ENCODE peak calls at places on chromosomes 2 and 18, in six cellular contexts. G, H, D, Q, W and Y are unnamed samples. For H3K27me3 and H3K36me3, the result is how much of the 10 kb centered on the place peaks cover.

GRCh38 chr2:132522901-132523300 is 106.3 kb downstream of the GPR39 start:
- DNase-seq in G (no peak), H (no peak), D (no peak), Q (no peak), W (no peak), Y (no peak)

GRCh38 chr2:53028259-53028658 is 739.3 kb upstream of the CHAC2 start:
- DNase-seq in G (no peak), H (no peak), D (no peak), Q (no peak), W (no peak), Y (no peak)

GRCh38 chr2:239767016-239767905 is 257.9 kb downstream of the NDUFA10 start:
- DNase-seq in G (peak), H (no peak), D (no peak), Q (no peak), W (no peak), Y (no peak)

GRCh38 chr18:34787931-34788532 is 77.9 kb downstream of the DTNA start:
- DNase-seq in G (no peak), H (peak), D (peak), Q (no peak), W (peak), Y (peak)

GRCh38 chr2:239015769-239016675 is 168.1 kb downstream of the TWIST2 start:
- DNase-seq in G (no peak), H (no peak), D (no peak), Q (no peak), W (peak), Y (no peak)

GRCh38 chr2:216663106-216663505 is 29.9 kb downstream of the IGFBP2 start:
- DNase-seq in G (peak), H (no peak), D (no peak), Q (no peak), W (no peak), Y (no peak)

GRCh38 chr2:16569401-16569800 is 96.2 kb downstream of the CYRIA start:
- DNase-seq in G (no peak), H (no peak), D (no peak), Q (no peak), W (no peak), Y (no peak)

GRCh38 chr2:105935048-105935447 is 190.3 kb downstream of the NCK2 start:
- DNase-seq in G (no peak), H (no peak), D (no peak), Q (no peak), W (no peak), Y (no peak)

GRCh38 chr2:7745369-7745768 is 828.2 kb downstream of the RNF144A start:
- DNase-seq in G (no peak), H (no peak), D (no peak), Q (no peak), W (no peak), Y (no peak)

GRCh38 chr18:65924878-65925277 is 174.1 kb downstream of the CDH7 start:
- DNase-seq in G (no peak), H (no peak), D (no peak), Q (no peak), W (no peak), Y (no peak)

GRCh38 chr2:207724113-207724512 is 12.7 kb downstream of the CCNYL1 start:
- DNase-seq in G (no peak), H (no peak), D (no peak), Q (no peak), W (no peak), Y (no peak)

GRCh38 chr2:195533771-195534642 is 123.0 kb upstream of the SLC39A10 start:
- DNase-seq in G (peak), H (peak), D (peak), Q (peak), W (no peak), Y (peak)

DNA sequence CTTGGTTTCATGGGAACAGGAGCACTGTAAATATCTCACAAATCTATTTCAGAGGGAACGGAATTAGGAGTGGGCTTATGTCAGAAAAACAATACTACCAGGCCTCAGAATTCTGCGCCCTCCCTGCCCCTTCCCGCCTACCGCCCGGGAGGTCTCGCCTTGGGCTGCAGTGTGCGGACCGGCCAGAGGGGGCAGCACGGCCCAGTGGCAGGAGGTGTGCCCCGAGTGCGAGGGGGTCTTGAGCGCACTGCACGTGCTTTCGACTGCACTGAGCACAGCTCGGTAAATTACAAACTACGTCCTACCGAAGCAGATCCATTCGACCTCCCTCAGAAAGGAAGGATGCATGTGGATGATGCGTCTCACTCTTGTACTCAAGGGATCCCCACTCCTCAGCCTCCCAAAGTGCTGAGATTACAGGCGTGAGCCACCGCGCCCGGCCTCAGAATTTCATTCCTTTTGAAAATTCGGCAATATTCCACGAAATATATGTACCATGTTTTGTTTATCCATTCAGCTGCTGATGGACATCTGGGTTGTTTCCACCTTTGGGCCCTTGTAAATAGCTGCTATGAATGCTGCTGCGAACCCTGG is 297.0 kb downstream of the BCL2 start:
- DNase-seq in G (no peak), H (no peak), D (no peak), Q (no peak), W (no peak), Y (no peak)
- H3K27me3 ChIP-seq in G (under half), H (under half), D (under half), Q (under half), W (under half), Y (under half)

GRCh38 chr2:169819106-169819505 is 5.6 kb downstream of the METTL5 start:
- DNase-seq in G (no peak), H (no peak), D (no peak), Q (no peak), W (no peak), Y (no peak)
- H3K36me3 ChIP-seq in G (under half), H (under half), D (under half), Q (under half), W (under half), Y (half or more)

DNA sequence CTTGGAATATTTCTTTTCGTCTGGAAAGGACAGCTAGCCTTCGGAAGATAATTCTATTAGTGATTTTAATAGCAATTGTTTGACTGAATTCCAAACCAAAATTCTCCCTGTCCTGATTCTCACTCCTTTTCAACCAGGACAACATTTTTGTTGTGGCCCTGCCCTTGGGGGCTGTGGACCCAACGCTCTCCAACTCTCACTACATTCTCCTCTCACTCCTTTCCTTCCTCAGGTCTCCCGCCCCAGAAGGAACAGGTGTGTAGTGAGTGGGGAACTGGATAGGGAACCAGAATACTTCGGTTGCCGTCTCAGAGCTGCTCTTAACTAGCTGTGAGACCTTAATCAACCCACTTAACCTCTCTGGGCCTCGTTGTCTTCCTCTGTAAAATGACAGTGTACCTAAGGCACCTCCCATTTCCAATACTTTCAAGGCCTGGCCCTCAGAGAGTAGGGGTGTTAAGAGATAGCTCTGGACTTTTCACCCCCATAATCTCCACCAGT is 635 bp upstream of the ADD2 start:
- DNase-seq in G (no peak), H (no peak), D (no peak), Q (no peak), W (no peak), Y (no peak)
- H3K27me3 ChIP-seq in G (under half), H (half or more), D (under half), Q (half or more), W (under half), Y (under half)

DNA sequence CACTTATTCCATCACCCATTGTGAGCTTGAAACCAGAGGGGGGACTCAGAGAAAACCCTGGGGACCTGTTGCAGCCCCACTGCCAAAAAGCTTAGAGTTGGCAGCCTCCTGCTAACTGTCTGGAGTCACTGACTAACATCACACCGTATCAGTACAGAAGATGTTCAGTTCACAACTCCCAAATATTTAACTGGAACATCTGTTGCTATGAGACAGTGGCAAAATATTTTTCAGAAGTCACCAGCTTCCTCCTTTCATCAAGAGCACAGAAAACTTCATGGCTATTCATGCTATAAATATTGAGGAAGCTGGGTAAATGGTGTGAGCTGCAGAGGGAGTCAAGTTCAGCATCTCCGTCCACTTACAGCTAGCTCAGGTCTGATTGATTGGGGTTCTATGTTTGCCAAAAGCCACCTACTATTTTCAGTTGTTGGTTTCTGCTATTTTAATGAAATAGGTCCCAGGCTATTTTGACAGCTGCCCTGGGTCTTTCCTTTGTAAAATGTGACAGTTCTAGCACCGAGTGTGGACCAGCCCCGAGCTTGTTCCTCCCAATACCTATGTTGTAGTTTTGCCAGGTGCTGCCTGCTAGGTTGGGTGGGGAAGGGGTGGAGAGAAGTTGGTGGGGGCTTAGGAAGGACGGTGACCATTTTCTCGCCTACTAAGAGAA is 9.8 kb downstream of the TUBB6 start:
- DNase-seq in G (no peak), H (no peak), D (peak), Q (no peak), W (no peak), Y (peak)
- H3K36me3 ChIP-seq in G (under half), H (under half), D (half or more), Q (under half), W (under half), Y (under half)

DNA sequence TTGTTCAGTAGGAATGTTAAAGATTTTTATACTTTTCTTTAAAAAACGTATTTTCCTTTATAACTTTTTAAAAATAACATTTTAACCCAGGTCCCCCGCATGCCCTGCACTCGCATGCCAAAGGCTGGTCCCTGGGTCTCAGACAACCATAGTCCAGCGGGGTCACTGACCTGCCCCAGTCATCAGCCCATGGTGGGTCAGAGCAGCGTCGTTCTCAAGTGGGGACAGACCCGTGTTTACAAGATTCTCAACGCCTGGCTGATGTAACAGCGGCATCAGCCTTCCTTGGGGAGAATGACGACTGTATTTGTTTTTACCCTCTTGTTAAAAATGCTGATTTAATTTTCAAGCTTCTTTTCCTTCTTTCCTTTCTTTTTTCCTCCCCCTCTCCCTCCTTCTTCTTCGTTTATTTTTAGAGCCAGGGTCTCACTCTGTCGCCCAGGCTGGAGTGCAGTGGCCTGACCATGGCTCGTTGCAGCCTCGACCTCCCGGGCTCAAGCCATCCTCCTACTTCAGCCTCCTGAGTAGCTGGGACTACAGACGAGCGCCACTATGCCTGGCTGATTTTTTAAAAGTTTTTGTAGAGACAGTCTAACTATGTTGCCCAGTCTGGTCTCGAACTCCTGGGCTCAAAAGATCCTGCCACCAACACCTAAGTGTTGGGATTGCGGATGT is 1.0 kb upstream of the EFHD1 start:
- DNase-seq in G (no peak), H (no peak), D (no peak), Q (peak), W (peak), Y (no peak)
- H3K27me3 ChIP-seq in G (under half), H (half or more), D (under half), Q (half or more), W (under half), Y (under half)